ENCODE peak calls at places on chromosomes 12 and 14, in six cellular contexts. K, Y, E, B, F and A are unnamed samples.
A peak's percentile ranks its signal among the peaks of the same experiment; 100 is the strongest.

GRCh38 chr14:26597136-26598080 is at the start of gene NOVA1:
- DNase-seq in K (no peak), Y (no peak), E (no peak), B (peak; percentile 75), F (peak; percentile 72), A (peak; percentile 16)

GRCh38 chr12:80580254-80580653 is 127.2 kb upstream of the MYF6 start:
- DNase-seq in K (no peak), Y (peak; percentile 73), E (no peak), B (no peak), F (no peak), A (no peak)

GRCh38 chr14:79861111-79861510 is 350.2 kb downstream of the DIO2 start:
- DNase-seq in K (no peak), Y (peak; percentile 12), E (no peak), B (no peak), F (peak; percentile 48), A (no peak)

GRCh38 chr12:28104338-28104737 is 85.9 kb upstream of the CCDC91 start:
- DNase-seq in K (no peak), Y (no peak), E (no peak), B (no peak), F (no peak), A (no peak)

GRCh38 chr14:67186789-67187188 is 2.5 kb upstream of the GARIN2 start:
- DNase-seq in K (no peak), Y (peak; percentile 45), E (no peak), B (no peak), F (no peak), A (no peak)

GRCh38 chr12:28795306-28795705 is 353.8 kb upstream of the FAR2 start:
- DNase-seq in K (no peak), Y (peak; percentile 81), E (no peak), B (no peak), F (no peak), A (no peak)

GRCh38 chr12:105547786-105548185 is 217.3 kb downstream of the C12orf75 start:
- DNase-seq in K (no peak), Y (peak; percentile 43), E (no peak), B (no peak), F (no peak), A (no peak)

GRCh38 chr14:88129306-88130056 is 124.5 kb downstream of the GPR65 start:
- DNase-seq in K (peak; percentile 17), Y (peak; percentile 77), E (no peak), B (no peak), F (no peak), A (peak; percentile 36)

GRCh38 chr12:47837190-47838171 is 17.8 kb upstream of the HDAC7 start:
- DNase-seq in K (no peak), Y (peak; percentile 89), E (peak; percentile 20), B (peak; percentile 78), F (peak; percentile 86), A (peak; percentile 87)

GRCh38 chr12:117347588-117347987 is 13.8 kb downstream of the NOS1 start:
- DNase-seq in K (peak; percentile 94), Y (no peak), E (no peak), B (no peak), F (no peak), A (no peak)

GRCh38 chr12:20097561-20097960 is 270.8 kb upstream of the PDE3A start:
- DNase-seq in K (no peak), Y (no peak), E (peak; percentile 28), B (no peak), F (no peak), A (no peak)

GRCh38 chr14:24430682-24431568 is 1.2 kb downstream of the KHNYN start:
- DNase-seq in K (no peak), Y (peak; percentile 28), E (no peak), B (peak; percentile 10), F (no peak), A (peak; percentile 64)

GRCh38 chr14:23406244-23406643 is 1.8 kb downstream of the MYH6 start:
- DNase-seq in K (no peak), Y (no peak), E (no peak), B (no peak), F (no peak), A (no peak)

GRCh38 chr12:89333564-89334252 is 18.6 kb downstream of the DUSP6 start:
- DNase-seq in K (no peak), Y (no peak), E (no peak), B (peak; percentile 43), F (no peak), A (peak; percentile 16)

GRCh38 chr12:121648458-121649028 is 20.9 kb downstream of the MORN3 start:
- DNase-seq in K (no peak), Y (no peak), E (no peak), B (no peak), F (no peak), A (no peak)

GRCh38 chr12:121651381-121651780 is 18.1 kb downstream of the MORN3 start:
- DNase-seq in K (no peak), Y (no peak), E (no peak), B (no peak), F (no peak), A (no peak)

GRCh38 chr12:121649403-121649802 is 20.1 kb downstream of the MORN3 start:
- DNase-seq in K (no peak), Y (no peak), E (no peak), B (no peak), F (no peak), A (no peak)

GRCh38 chr12:121652767-121653497 is 16.5 kb downstream of the MORN3 start:
- DNase-seq in K (no peak), Y (no peak), E (no peak), B (no peak), F (no peak), A (no peak)

DNA sequence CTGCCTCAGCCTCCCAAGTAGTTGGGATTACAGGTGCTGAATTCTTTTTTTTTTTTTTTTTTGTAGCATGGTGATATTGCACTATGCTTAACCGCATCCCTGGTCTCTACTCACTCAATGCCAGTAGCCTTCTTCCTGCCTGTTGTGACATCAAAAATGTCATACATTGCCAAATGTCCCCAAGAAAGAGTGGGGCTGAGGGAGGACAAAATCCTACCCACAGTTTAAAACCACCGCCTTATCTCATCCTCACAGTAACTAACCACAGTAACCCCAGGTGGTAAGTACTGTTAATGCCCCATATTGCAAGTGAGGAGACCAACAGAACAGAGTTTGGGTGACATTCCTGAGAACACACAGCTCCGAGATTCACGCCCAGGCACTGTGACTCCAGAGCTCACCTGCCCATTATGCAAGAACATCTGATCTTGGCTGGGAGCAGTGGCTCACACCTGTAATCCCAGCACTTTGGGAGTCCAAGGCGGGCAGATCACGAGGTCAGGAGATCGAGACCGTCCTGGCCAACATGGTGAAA is 19.6 kb downstream of the MORN3 start:
- DNase-seq in K (no peak), Y (no peak), E (no peak), B (no peak), F (no peak), A (no peak)
- H3K4me2 ChIP-seq in K (no peak overlapping the region), Y (no peak overlapping the region), E (no peak overlapping the region), B (no peak overlapping the region), F (no peak overlapping the region), A (no peak overlapping the region)

DNA sequence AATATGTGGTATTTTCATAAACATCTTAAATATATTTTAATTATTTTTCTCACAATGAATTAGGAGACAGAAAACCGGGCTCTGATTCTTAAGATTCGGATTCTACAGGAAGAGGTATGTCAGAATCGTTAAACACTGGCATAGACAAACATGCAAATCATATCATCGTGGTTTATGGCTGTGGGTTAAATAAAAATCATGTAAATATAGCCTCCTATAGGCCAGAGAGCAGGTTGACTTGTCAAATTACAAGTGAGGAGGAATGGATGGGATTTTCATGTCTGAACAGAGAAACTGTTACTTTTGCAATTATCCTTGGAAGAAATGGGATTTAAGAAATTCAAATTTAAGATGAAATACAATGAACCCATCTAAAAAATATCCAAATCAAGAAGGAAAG is 74.9 kb upstream of the BCAT1 start:
- DNase-seq in K (no peak), Y (no peak), E (no peak), B (no peak), F (no peak), A (no peak)
- H2AFZ ChIP-seq in K (no peak overlapping the region), Y (no peak overlapping the region), E (no peak overlapping the region), B (no peak overlapping the region), F (no peak overlapping the region), A (no peak overlapping the region)

GRCh38 chr12:113475451-113476085 is 3.9 kb upstream of the LHX5 start:
- DNase-seq in K (no peak), Y (no peak), E (no peak), B (peak; percentile 74), F (peak; percentile 65), A (no peak)

GRCh38 chr12:113473400-113473799 is 1.7 kb upstream of the LHX5 start:
- DNase-seq in K (no peak), Y (no peak), E (no peak), B (no peak), F (no peak), A (no peak)

GRCh38 chr12:113474635-113475436 is 3.2 kb upstream of the LHX5 start:
- DNase-seq in K (no peak), Y (no peak), E (no peak), B (peak; percentile 50), F (no peak), A (no peak)

GRCh38 chr12:113472191-113473190 is 820 bp upstream of the LHX5 start:
- DNase-seq in K (no peak), Y (no peak), E (no peak), B (peak; percentile 79), F (peak; percentile 80), A (no peak)

GRCh38 chr12:113473942-113474341 is 2.3 kb upstream of the LHX5 start:
- DNase-seq in K (no peak), Y (peak; percentile 67), E (no peak), B (peak; percentile 72), F (no peak), A (no peak)
- TF ChIP-seq EZH2 in K (peak; percentile 17), Y (no peak), E (no peak), B (no peak), F (no peak), A (peak; percentile 50)

GRCh38 chr12:120121766-120122293 is 5.3 kb upstream of the RAB35 start:
- DNase-seq in K (no peak), Y (no peak), E (peak; percentile 88), B (no peak), F (no peak), A (no peak)
- H3K4me2 ChIP-seq in K (no peak overlapping the region), Y (no peak overlapping the region), E (peak overlapping the region; percentile 94), B (no peak overlapping the region), F (no peak overlapping the region), A (no peak overlapping the region)

GRCh38 chr14:38737657-38738056 is 365.4 kb downstream of the SEC23A start:
- DNase-seq in K (no peak), Y (no peak), E (no peak), B (no peak), F (no peak), A (no peak)
- H2AFZ ChIP-seq in K (no peak overlapping the region), Y (peak overlapping the region; percentile 37), E (no peak overlapping the region), B (no peak overlapping the region), F (no peak overlapping the region), A (no peak overlapping the region)